ENCODE peak calls at places on chromosomes 1 and 21, in five cellular contexts. F, Y, C, H and U are unnamed samples.

GRCh38 chr1:42934111-42934510 is 24.6 kb downstream of the SLC2A1 start:
- DNase-seq in C (no peak), Y (no peak), H (no peak), F (no peak), U (no peak)

GRCh38 chr1:99456536-99456935 is 189.4 kb upstream of the PALMD start:
- DNase-seq in C (no peak), Y (no peak), F (no peak), H (no peak), U (peak)

GRCh38 chr1:6025269-6026094 is 20.2 kb upstream of the KCNAB2 start:
- DNase-seq in Y (no peak), F (no peak), H (no peak), C (no peak), U (peak)

GRCh38 chr1:230868736-230869385 is 540 bp upstream of the C1orf198 start:
- DNase-seq in F (peak), Y (peak), C (peak), H (no peak), U (no peak)

GRCh38 chr1:93938461-93939145 is 29.4 kb upstream of the GCLM start:
- DNase-seq in Y (peak), C (no peak), F (no peak), H (no peak), U (no peak)

GRCh38 chr1:167330601-167331293 is 110.1 kb downstream of the POU2F1 start:
- DNase-seq in H (no peak), C (no peak), Y (no peak), F (no peak), U (no peak)

GRCh38 chr21:34528131-34528561 is 16.1 kb upstream of the KCNE1 start:
- DNase-seq in F (no peak), C (no peak), Y (no peak), H (no peak), U (peak)

GRCh38 chr1:181161170-181161870 is 72.8 kb downstream of the IER5 start:
- DNase-seq in F (no peak), H (no peak), C (no peak), Y (no peak), U (peak)

GRCh38 chr21:28337319-28337718 is 655.4 kb downstream of the LTN1 start:
- DNase-seq in H (no peak), C (peak), F (no peak), Y (peak), U (peak)

GRCh38 chr1:221184131-221184794 is 305.0 kb downstream of the HLX start:
- DNase-seq in C (no peak), Y (no peak), H (no peak), F (no peak), U (no peak)

GRCh38 chr1:41353744-41354143 is 7.5 kb upstream of the FOXO6 start:
- DNase-seq in H (no peak), Y (peak), F (no peak), C (no peak), U (no peak)

GRCh38 chr1:13487143-13487868 is 26.5 kb downstream of the LRRC38 start:
- DNase-seq in H (no peak), F (no peak), Y (no peak), C (no peak), U (no peak)

GRCh38 chr1:183443025-183443424 is 24.8 kb upstream of the NMNAT2 start:
- DNase-seq in F (no peak), C (no peak), Y (peak), H (no peak), U (no peak)

GRCh38 chr1:215001419-215002021 is 81.0 kb upstream of the KCNK2 start:
- DNase-seq in Y (no peak), C (no peak), F (no peak), H (no peak), U (no peak)

GRCh38 chr21:43006874-43007208 is 32.5 kb downstream of the PKNOX1 start:
- DNase-seq in H (no peak), F (no peak), Y (no peak), C (no peak), U (no peak)

GRCh38 chr1:166032901-166033371 is 133.9 kb downstream of the FAM78B start:
- DNase-seq in Y (no peak), F (no peak), H (no peak), C (no peak), U (no peak)

GRCh38 chr1:61053281-61053711 is 29.1 kb upstream of the NFIA start:
- DNase-seq in C (no peak), F (no peak), H (no peak), Y (no peak), U (no peak)

GRCh38 chr1:150429805-150430204 is 57.4 kb upstream of the TARS2 start:
- DNase-seq in C (no peak), Y (no peak), F (no peak), H (peak), U (peak)

GRCh38 chr1:38958967-38959366 is 17.3 kb upstream of the RHBDL2 start:
- DNase-seq in H (no peak), C (no peak), F (no peak), Y (peak), U (peak)